ENCODE peak calls at places on chromosome 12, in four cellular contexts. A is SK-N-SH, M is PC-3, R is neural progenitor cell. W is an unnamed sample. For H3K27me3, the result is how much of the 10 kb centered on the place peaks cover.

GRCh38 chr12:26226629-26227375 is 31.4 kb downstream of the SSPN start:
- DNase-seq in A (peak), M (peak), R (peak), W (peak)

GRCh38 chr12:112140728-112141127 is 15.4 kb downstream of the TRAFD1 start:
- DNase-seq in A (no peak), M (no peak), R (no peak), W (no peak)

GRCh38 chr12:30806989-30807694 is 52.4 kb upstream of the CAPRIN2 start:
- DNase-seq in A (peak), M (peak), R (peak), W (peak)

GRCh38 chr12:130041983-130042812 is 120.1 kb upstream of the FZD10 start:
- DNase-seq in A (peak), M (no peak), R (peak), W (peak)

GRCh38 chr12:29152223-29152868 is 3.3 kb downstream of the FAR2 start:
- DNase-seq in A (no peak), M (no peak), R (no peak), W (no peak)

GRCh38 chr12:17802657-17803641 is 287.0 kb downstream of the RERGL start:
- DNase-seq in A (no peak), M (peak), R (no peak), W (no peak)

GRCh38 chr12:122668268-122668667 is 34.9 kb downstream of the HCAR2 start:
- DNase-seq in A (no peak), M (no peak), R (no peak), W (no peak)

GRCh38 chr12:41514050-41514449 is 325.9 kb downstream of the PDZRN4 start:
- DNase-seq in A (no peak), M (no peak), R (no peak), W (no peak)

GRCh38 chr12:50061172-50061571 is 3.8 kb downstream of the ASIC1 start:
- DNase-seq in A (no peak), M (no peak), R (no peak), W (no peak)

GRCh38 chr12:75041481-75041880 is 168.2 kb downstream of the KCNC2 start:
- DNase-seq in A (no peak), M (no peak), R (no peak), W (no peak)

GRCh38 chr12:44930972-44931600 is 55.0 kb upstream of the NELL2 start:
- DNase-seq in A (peak), M (peak), R (peak), W (peak)

GRCh38 chr12:4487024-4487423 is 41.4 kb upstream of the FGF6 start:
- DNase-seq in A (no peak), M (no peak), R (no peak), W (no peak)

GRCh38 chr12:87967871-87968270 is 61.3 kb downstream of the C12orf50 start:
- DNase-seq in A (no peak), M (no peak), R (no peak), W (no peak)

GRCh38 chr12:68630598-68630997 is 19.9 kb downstream of the RAP1B start:
- DNase-seq in A (no peak), M (no peak), R (no peak), W (no peak)

GRCh38 chr12:64318605-64319004 is 72.0 kb downstream of the C12orf56 start:
- DNase-seq in A (no peak), M (no peak), R (no peak), W (peak)

GRCh38 chr12:110251381-110251780 is 29.7 kb upstream of the ATP2A2 start:
- DNase-seq in A (no peak), M (no peak), R (no peak), W (no peak)

GRCh38 chr12:93050026-93050747 is 121.1 kb upstream of the EEA1 start:
- DNase-seq in A (no peak), M (peak), R (no peak), W (peak)

GRCh38 chr12:100403446-100403845 is 46.6 kb downstream of the SLC17A8 start:
- DNase-seq in A (no peak), M (peak), R (no peak), W (peak)

GRCh38 chr12:4027412-4027811 is 154.2 kb upstream of the PARP11 start:
- DNase-seq in A (no peak), M (no peak), R (no peak), W (no peak)

GRCh38 chr12:19885987-19886804 is 446.9 kb downstream of the AEBP2 start:
- DNase-seq in A (no peak), M (no peak), R (no peak), W (no peak)

GRCh38 chr12:34395056-34396005 is 373.0 kb downstream of the ALG10 start:
- DNase-seq in A (peak), M (no peak), R (no peak), W (no peak)

GRCh38 chr12:45192707-45193106 is 23.2 kb upstream of the ANO6 start:
- DNase-seq in A (no peak), M (no peak), R (no peak), W (no peak)

GRCh38 chr12:123269395-123269892 is 2.2 kb downstream of the CDK2AP1 start:
- DNase-seq in A (peak), M (no peak), R (peak), W (peak)

GRCh38 chr12:59005195-59005961 is 85.1 kb upstream of the LRIG3 start:
- DNase-seq in A (no peak), M (no peak), R (no peak), W (peak)

GRCh38 chr12:26281320-26281719 is 85.9 kb downstream of the SSPN start:
- DNase-seq in A (no peak), M (no peak), R (no peak), W (peak)

GRCh38 chr12:6443361-6443983 is 1.3 kb upstream of the CD27 start:
- DNase-seq in A (no peak), M (no peak), R (no peak), W (no peak)

GRCh38 chr12:40226652-40227051 is 1.9 kb downstream of the LRRK2 start:
- DNase-seq in A (no peak), M (peak), R (no peak), W (peak)

GRCh38 chr12:85468356-85469157 is 188.5 kb downstream of the ALX1 start:
- DNase-seq in A (peak), M (peak), R (peak), W (peak)

GRCh38 chr12:69719336-69720316 is 19.0 kb upstream of the RAB3IP start:
- DNase-seq in A (no peak), M (no peak), R (no peak), W (no peak)

DNA sequence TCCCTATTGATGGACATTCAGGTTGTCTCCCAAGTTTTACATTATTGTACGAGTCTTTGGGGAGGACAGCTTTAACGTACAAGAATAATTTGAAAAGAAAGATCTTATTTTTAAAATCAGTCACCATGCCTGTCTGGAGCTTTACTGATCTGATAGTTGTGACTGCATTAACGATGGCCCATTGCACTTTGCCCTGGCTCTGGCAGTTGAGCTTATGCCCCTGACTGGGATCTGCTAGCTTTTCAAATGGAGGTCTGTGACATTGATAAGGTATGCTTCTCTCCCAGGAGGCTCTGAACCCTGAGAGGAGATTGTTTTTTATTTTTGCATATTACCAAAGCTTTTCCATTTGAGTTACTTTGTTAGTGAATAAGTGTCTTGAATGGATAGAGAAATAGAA is 17.9 kb upstream of the RAB3IP start:
- DNase-seq in A (no peak), M (no peak), R (no peak), W (no peak)
- TF ChIP-seq EZH2phosphoT487 in A (no peak), M (no peak), R (no peak), W (no peak)

DNA sequence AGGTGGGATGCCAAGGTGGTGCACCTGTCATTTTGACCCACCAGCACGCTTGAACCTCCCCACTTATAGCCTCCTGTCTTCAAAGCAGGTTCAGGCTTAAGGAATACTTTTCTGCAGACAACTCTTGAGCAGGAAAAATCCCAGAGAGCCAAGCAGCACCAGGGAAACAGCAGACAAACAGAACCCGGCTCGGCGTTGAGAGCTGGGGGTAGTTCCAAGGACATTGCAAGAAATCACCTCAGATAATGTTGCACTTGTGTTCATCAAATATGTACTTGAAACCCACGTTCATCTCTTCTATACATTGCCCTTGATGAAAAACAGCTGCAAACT is 203.6 kb downstream of the PPM1H start:
- DNase-seq in A (no peak), M (no peak), R (no peak), W (peak)
- H3K9ac ChIP-seq in A (peak), M (no peak), R (no peak), W (peak)

DNA sequence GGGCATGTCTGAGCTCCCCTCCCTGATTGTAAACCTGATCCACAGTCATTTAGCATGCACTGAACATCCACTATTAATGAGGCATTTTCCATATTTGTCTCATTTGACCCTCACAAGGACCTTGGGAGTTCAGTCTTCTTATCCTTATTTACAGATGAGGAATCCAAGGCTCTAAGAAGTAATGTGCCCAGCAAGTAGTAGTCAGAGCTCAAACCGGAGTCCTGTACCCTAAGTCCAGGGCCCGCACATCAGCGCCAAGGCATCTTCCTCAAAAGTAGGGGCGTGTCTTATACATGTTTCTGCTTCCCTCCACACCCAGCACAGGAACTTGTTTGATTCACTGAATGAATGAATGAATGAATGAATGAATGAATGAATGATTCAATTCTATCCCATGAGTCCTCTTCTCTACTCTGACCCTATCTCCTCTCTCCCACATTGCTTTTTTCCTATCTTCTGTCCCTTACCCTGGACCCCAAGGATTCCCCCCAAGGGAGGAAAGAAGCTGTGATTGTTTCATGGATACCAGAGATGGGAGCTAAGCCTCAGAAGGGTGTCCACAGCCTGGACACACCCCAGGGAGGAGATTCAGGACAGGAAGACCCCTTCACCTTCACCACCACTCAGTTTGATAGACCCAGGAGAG is 21.8 kb upstream of the KRT8 start:
- DNase-seq in A (no peak), M (no peak), R (no peak), W (peak)
- H3K27me3 ChIP-seq in A (under half), M (under half), R (under half), W (under half)

DNA sequence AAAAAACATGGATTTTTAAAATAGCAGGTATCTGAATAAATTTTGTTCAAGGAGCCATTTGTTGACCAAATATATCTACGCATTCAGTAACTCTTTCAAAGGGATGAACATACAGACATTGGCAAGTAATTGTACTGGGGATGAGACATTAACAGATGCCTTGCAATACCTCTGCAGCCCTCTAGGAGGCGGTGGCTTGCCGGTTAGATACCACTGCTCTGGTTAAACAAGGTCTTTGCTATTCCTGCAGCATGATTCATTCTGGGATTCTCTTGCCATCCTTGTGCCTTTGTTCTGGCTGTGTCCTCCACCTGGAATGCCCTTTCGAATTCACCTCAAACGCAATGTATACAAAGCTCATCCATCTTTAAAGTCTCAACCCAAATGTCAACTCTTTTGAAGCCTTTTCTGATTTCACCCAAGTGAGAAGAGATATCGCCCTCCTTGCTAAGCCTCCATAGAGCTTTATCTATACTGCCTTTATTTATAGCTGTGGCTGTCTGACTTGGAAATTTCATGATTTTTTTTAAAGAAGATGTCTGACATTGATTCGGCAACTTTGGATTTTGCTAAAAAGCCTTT is 131.0 kb upstream of the SRRM4 start:
- DNase-seq in A (peak), M (peak), R (peak), W (no peak)
- TF ChIP-seq EZH2phosphoT487 in A (no peak), M (no peak), R (no peak), W (no peak)

DNA sequence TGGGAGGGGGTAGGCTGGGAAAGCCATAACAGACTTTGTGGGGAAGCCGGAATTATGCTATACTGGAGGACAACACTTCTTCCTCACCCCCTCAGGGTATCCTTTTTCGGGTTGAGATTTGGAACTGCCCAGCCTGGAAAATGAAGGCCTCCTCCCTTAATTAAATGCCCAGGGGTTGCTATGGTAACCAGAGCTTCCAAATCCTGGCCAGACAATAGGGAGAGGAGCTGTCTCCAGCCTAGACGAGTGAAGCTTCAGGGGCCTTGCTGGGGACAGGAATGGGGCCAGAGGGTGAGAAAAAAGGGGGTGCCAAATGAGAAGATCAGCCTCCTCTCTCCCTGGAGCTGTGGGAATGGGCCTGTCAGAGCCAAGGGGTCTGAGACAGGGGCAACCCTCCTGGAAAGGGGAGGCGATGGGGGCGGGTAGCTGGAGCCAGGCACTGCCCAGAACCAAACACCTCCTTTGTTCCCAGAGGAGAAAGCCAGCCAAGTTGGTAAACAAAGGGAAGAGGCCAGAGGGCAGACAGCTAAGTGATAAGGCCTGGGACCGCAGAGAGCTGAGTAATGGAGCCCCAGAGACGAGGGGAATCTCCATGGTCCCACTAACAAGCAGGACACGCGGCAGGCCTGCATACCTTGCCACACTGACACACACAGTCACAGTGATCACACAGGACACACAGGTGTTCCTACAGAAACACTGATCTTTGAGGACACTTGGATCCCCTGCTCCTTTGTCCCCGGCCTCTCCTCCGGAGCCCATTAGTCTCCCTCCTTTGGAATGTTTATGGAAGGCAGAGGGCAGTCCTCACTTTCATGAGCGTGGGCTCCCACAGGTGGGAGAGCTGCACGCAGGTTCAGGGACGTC is 17.9 kb upstream of the RND1 start:
- DNase-seq in A (peak), M (no peak), R (peak), W (no peak)
- H3K9ac ChIP-seq in A (no peak), M (peak), R (no peak), W (no peak)

GRCh38 chr12:54050479-54050805 is 3.2 kb upstream of the HOXC4 start:
- DNase-seq in A (no peak), M (no peak), R (peak), W (no peak)

GRCh38 chr12:54052745-54053624 is 650 bp upstream of the HOXC4 start:
- DNase-seq in A (peak), M (no peak), R (no peak), W (peak)

GRCh38 chr12:54051081-54051912 is 2.3 kb upstream of the HOXC4 start:
- DNase-seq in A (no peak), M (no peak), R (no peak), W (peak)

GRCh38 chr12:54053625-54054441 is at the start of gene HOXC4:
- DNase-seq in A (peak), M (no peak), R (no peak), W (peak)

DNA sequence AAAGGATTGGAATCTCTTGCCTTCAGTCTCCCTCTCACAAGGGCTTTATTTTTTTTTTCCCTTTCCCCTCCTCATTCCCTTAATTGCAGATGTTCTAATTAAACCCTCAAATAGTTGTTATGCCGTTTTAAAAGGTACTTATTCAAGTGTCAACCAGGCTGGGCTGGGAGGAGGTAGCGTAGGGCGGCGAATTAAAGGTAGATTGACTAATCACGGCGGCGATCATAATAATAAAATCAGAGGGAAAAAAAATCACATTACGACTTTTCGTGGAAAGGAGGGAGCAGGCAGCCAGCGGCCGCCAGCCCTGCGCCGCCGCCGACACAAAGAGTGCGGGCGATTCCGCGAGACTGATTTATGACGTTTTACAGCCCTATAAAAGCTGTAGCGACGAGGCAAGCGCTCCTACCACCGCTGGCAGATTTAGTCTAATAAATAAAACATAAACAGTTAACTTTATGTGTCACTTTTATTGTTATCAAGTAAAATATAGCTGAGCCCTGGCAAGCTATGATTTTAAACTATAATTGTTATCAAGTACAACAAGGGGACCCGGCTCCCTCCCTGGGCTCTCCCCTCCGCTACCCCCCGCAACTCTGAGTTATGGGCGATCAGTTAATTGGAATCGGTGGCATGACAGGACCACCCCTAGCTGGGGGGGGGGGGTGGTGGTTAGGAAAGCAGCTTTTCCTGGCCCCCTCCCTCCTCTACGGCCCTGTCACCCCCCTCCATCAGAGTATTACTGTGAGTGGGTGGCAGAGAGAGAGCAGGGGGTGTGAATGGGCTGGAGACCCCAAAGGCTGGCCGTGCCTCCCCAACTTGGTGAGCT is 1.5 kb upstream of the HOXC4 start:
- DNase-seq in A (peak), M (peak), R (no peak), W (no peak)
- H3K27me3 ChIP-seq in A (under half), M (under half), R (half or more), W (under half)

GRCh38 chr12:62259993-62260732 is at the start of gene USP15:
- DNase-seq in A (peak), M (peak), R (peak), W (peak)

GRCh38 chr12:62259311-62259992 is 752 bp upstream of the USP15 start:
- DNase-seq in A (peak), M (peak), R (no peak), W (peak)

GRCh38 chr12:62258231-62258630 is 2.0 kb upstream of the USP15 start:
- DNase-seq in A (no peak), M (no peak), R (no peak), W (no peak)

GRCh38 chr12:62254967-62255366 is 5.2 kb upstream of the USP15 start:
- DNase-seq in A (no peak), M (no peak), R (no peak), W (no peak)

DNA sequence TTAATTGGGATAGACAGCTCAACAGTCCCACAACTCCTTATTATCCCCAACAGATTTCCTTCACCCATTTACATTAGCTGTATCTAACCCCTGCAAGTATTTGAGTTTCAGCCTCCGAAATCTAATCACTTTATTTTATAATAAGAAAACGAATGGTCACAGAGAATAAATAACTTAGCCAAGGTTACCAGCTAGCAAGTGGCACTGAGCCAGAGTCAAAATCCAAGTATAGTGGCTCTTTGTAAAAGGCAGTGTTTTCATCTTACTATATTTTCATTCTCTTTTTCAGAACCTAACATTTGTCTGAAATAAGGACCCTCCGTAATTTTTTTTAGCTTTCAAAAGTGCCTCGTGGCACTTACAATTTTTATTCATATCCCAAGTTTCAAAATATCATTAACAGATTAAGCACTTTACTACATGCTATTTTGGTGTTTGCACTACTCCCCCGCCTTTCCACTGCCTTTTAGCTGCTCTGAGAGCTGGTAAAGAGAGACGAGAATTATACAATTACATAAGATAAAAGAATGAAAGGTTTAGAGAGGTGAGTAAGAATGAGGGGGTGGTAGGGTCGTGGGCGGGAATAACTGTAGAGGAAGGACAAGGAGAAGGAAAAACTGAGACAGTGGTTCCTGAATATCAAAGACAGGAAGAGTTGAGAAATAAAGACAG is 3.7 kb upstream of the USP15 start:
- DNase-seq in A (no peak), M (no peak), R (no peak), W (peak)
- TF ChIP-seq EZH2phosphoT487 in A (no peak), M (no peak), R (no peak), W (no peak)

W was measured in GM23248.